ENCODE peak calls at places on chromosomes 3 and 15, in seven cellular contexts. One of them, this sample, is unnamed.

GRCh38 chr15:66038387-66039116 is 169.3 kb downstream of the RAB11A start:
- DNase-seq in GM23248: no peak
- DNase-seq in activated naive CD4-positive, alpha-beta T cell treated with anti-CD3 and anti-CD28 coated beads for 36 hours: no peak
- DNase-seq in GM04503: no peak
- DNase-seq in islet precursor cell: no peak
- DNase-seq in NCI-H82: no peak
- DNase-seq in tibial artery: no peak
- DNase-seq in this sample: no peak

GRCh38 chr3:192831111-192831644 is 86.5 kb downstream of the MB21D2 start:
- DNase-seq in GM23248: peak; percentile 95
- DNase-seq in activated naive CD4-positive, alpha-beta T cell treated with anti-CD3 and anti-CD28 coated beads for 36 hours: no peak
- DNase-seq in GM04503: peak; percentile 89
- DNase-seq in islet precursor cell: no peak
- DNase-seq in NCI-H82: no peak
- DNase-seq in tibial artery: no peak
- DNase-seq in this sample: no peak

GRCh38 chr3:169886671-169887070 is 16.9 kb upstream of the LRRC31 start:
- DNase-seq in GM23248: peak; percentile 74
- DNase-seq in activated naive CD4-positive, alpha-beta T cell treated with anti-CD3 and anti-CD28 coated beads for 36 hours: no peak
- DNase-seq in GM04503: peak; percentile 52
- DNase-seq in islet precursor cell: no peak
- DNase-seq in NCI-H82: no peak
- DNase-seq in tibial artery: peak; percentile 62
- DNase-seq in this sample: peak; percentile 49

GRCh38 chr3:177905895-177906511 is 630.2 kb upstream of the KCNMB2 start:
- DNase-seq in GM23248: peak; percentile 88
- DNase-seq in activated naive CD4-positive, alpha-beta T cell treated with anti-CD3 and anti-CD28 coated beads for 36 hours: no peak
- DNase-seq in GM04503: peak; percentile 88
- DNase-seq in islet precursor cell: peak; percentile 75
- DNase-seq in NCI-H82: no peak
- DNase-seq in tibial artery: no peak
- DNase-seq in this sample: peak; percentile 82

GRCh38 chr3:53191836-53192480 is 30.9 kb downstream of the PRKCD start:
- DNase-seq in GM23248: no peak
- DNase-seq in activated naive CD4-positive, alpha-beta T cell treated with anti-CD3 and anti-CD28 coated beads for 36 hours: no peak
- DNase-seq in GM04503: no peak
- DNase-seq in islet precursor cell: peak; percentile 37
- DNase-seq in NCI-H82: no peak
- DNase-seq in tibial artery: no peak
- DNase-seq in this sample: no peak

GRCh38 chr3:190718691-190719090 is 143.8 kb downstream of the GMNC start:
- DNase-seq in GM23248: peak; percentile 80
- DNase-seq in activated naive CD4-positive, alpha-beta T cell treated with anti-CD3 and anti-CD28 coated beads for 36 hours: no peak
- DNase-seq in GM04503: peak; percentile 57
- DNase-seq in islet precursor cell: no peak
- DNase-seq in NCI-H82: no peak
- DNase-seq in tibial artery: no peak
- DNase-seq in this sample: peak; percentile 35

GRCh38 chr15:64246364-64247189 is 83.8 kb upstream of the PPIB start:
- DNase-seq in GM23248: peak; percentile 92
- DNase-seq in activated naive CD4-positive, alpha-beta T cell treated with anti-CD3 and anti-CD28 coated beads for 36 hours: peak; percentile 73
- DNase-seq in GM04503: peak; percentile 67
- DNase-seq in islet precursor cell: peak; percentile 90
- DNase-seq in NCI-H82: peak; percentile 93
- DNase-seq in tibial artery: no peak
- DNase-seq in this sample: peak; percentile 87

GRCh38 chr15:94882071-94882712 is 650.8 kb downstream of the MCTP2 start:
- DNase-seq in GM23248: no peak
- DNase-seq in activated naive CD4-positive, alpha-beta T cell treated with anti-CD3 and anti-CD28 coated beads for 36 hours: no peak
- DNase-seq in GM04503: no peak
- DNase-seq in islet precursor cell: no peak
- DNase-seq in NCI-H82: no peak
- DNase-seq in tibial artery: no peak
- DNase-seq in this sample: no peak

GRCh38 chr15:74307827-74308642 is 59.4 kb downstream of the CYP11A1 start:
- DNase-seq in GM23248: peak; percentile 84
- DNase-seq in activated naive CD4-positive, alpha-beta T cell treated with anti-CD3 and anti-CD28 coated beads for 36 hours: peak; percentile 61
- DNase-seq in GM04503: no peak
- DNase-seq in islet precursor cell: peak; percentile 80
- DNase-seq in NCI-H82: peak; percentile 99
- DNase-seq in tibial artery: peak; percentile 34
- DNase-seq in this sample: peak; percentile 66

GRCh38 chr3:159987291-159987711 is 1.3 kb upstream of the IL12A start:
- DNase-seq in GM23248: peak; percentile 86
- DNase-seq in activated naive CD4-positive, alpha-beta T cell treated with anti-CD3 and anti-CD28 coated beads for 36 hours: no peak
- DNase-seq in GM04503: peak; percentile 54
- DNase-seq in islet precursor cell: no peak
- DNase-seq in NCI-H82: peak; percentile 76
- DNase-seq in tibial artery: no peak
- DNase-seq in this sample: no peak

This sample was measured in ACHN.